ENCODE peak calls at places on chromosomes 2 and 18, in four cellular contexts. One of them, this sample, is unnamed.

GRCh38 chr2:190352668-190353536 is 9.5 kb downstream of the INPP1 start:
- DNase-seq in K562: peak; percentile 77
- DNase-seq in HCT116: no peak
- DNase-seq in H1: no peak
- DNase-seq in this sample: peak; percentile 99

GRCh38 chr2:234286956-234287355 is 209.9 kb downstream of the ARL4C start:
- DNase-seq in K562: no peak
- DNase-seq in H1: no peak
- DNase-seq in HCT116: no peak
- DNase-seq in this sample: no peak

GRCh38 chr2:37523861-37524362 is 147.5 kb downstream of the CDC42EP3 start:
- DNase-seq in K562: no peak
- DNase-seq in H1: no peak
- DNase-seq in HCT116: no peak
- DNase-seq in this sample: no peak

GRCh38 chr2:64325852-64326577 is 127.9 kb upstream of the LGALSL start:
- DNase-seq in HCT116: no peak
- DNase-seq in K562: no peak
- DNase-seq in H1: peak; percentile 34
- DNase-seq in this sample: no peak

GRCh38 chr2:72917138-72917874 is at the start of gene EMX1:
- DNase-seq in H1: peak; percentile 89
- DNase-seq in HCT116: peak; percentile 60
- DNase-seq in K562: peak; percentile 72
- DNase-seq in this sample: peak; percentile 60

GRCh38 chr2:76850969-76851368 is 671.2 kb downstream of the LRRTM4 start:
- DNase-seq in K562: no peak
- DNase-seq in HCT116: no peak
- DNase-seq in H1: no peak
- DNase-seq in this sample: no peak

GRCh38 chr2:236769981-236770671 is 200.5 kb downstream of the ACKR3 start:
- DNase-seq in HCT116: no peak
- DNase-seq in H1: no peak
- DNase-seq in K562: no peak
- DNase-seq in this sample: no peak

GRCh38 chr18:48782381-48782841 is 168.4 kb downstream of the SMAD7 start:
- DNase-seq in K562: no peak
- DNase-seq in HCT116: no peak
- DNase-seq in H1: no peak
- DNase-seq in this sample: no peak

GRCh38 chr2:56770490-56770889 is 586.7 kb downstream of the CCDC85A start:
- DNase-seq in HCT116: no peak
- DNase-seq in H1: no peak
- DNase-seq in K562: no peak
- DNase-seq in this sample: no peak

GRCh38 chr2:17583166-17583565 is 42.7 kb downstream of the VSNL1 start:
- DNase-seq in H1: no peak
- DNase-seq in K562: no peak
- DNase-seq in HCT116: no peak
- DNase-seq in this sample: no peak

GRCh38 chr18:28086530-28087172 is 90.3 kb downstream of the CDH2 start:
- DNase-seq in H1: no peak
- DNase-seq in HCT116: no peak
- DNase-seq in K562: no peak
- DNase-seq in this sample: peak; percentile 72

GRCh38 chr2:237459741-237460174 is 27.3 kb upstream of the MLPH start:
- DNase-seq in HCT116: no peak
- DNase-seq in H1: no peak
- DNase-seq in K562: peak; percentile 14
- DNase-seq in this sample: no peak

GRCh38 chr18:44792456-44793080 is 111.9 kb downstream of the SETBP1 start:
- DNase-seq in K562: no peak
- DNase-seq in H1: no peak
- DNase-seq in HCT116: no peak
- DNase-seq in this sample: no peak

GRCh38 chr2:85577386-85578242 is at the start of gene VAMP8:
- DNase-seq in K562: peak; percentile 77
- DNase-seq in H1: peak; percentile 80
- DNase-seq in HCT116: peak; percentile 53
- DNase-seq in this sample: peak; percentile 44

GRCh38 chr2:211067029-211067428 is 510.6 kb downstream of the CPS1 start:
- DNase-seq in HCT116: no peak
- DNase-seq in H1: no peak
- DNase-seq in K562: no peak
- DNase-seq in this sample: no peak

GRCh38 chr2:195307751-195308150 is 349.3 kb upstream of the SLC39A10 start:
- DNase-seq in K562: no peak
- DNase-seq in H1: no peak
- DNase-seq in HCT116: no peak
- DNase-seq in this sample: no peak

GRCh38 chr18:69365658-69366057 is 35.0 kb upstream of the DOK6 start:
- DNase-seq in HCT116: no peak
- DNase-seq in K562: no peak
- DNase-seq in H1: no peak
- DNase-seq in this sample: no peak

GRCh38 chr2:51813245-51813644 is 781.3 kb upstream of the NRXN1 start:
- DNase-seq in HCT116: peak; percentile 3
- DNase-seq in H1: no peak
- DNase-seq in K562: no peak
- DNase-seq in this sample: no peak

GRCh38 chr2:168231609-168232241 is 15.7 kb downstream of the STK39 start:
- DNase-seq in HCT116: no peak
- DNase-seq in H1: no peak
- DNase-seq in K562: no peak
- DNase-seq in this sample: no peak

GRCh38 chr2:222351035-222351434 is 52.2 kb upstream of the PAX3 start:
- DNase-seq in K562: no peak
- DNase-seq in H1: no peak
- DNase-seq in HCT116: no peak
- DNase-seq in this sample: no peak

GRCh38 chr2:36357506-36358316 is 2.1 kb downstream of the CRIM1 start:
- DNase-seq in HCT116: peak; percentile 69
- DNase-seq in K562: no peak
- DNase-seq in H1: peak; percentile 58
- DNase-seq in this sample: peak; percentile 79

GRCh38 chr2:202032841-202033316 is 776 bp upstream of the FZD7 start:
- DNase-seq in K562: peak; percentile 37
- DNase-seq in H1: peak; percentile 84
- DNase-seq in HCT116: peak; percentile 16
- DNase-seq in this sample: no peak
- TF ChIP-seq FOSL1 in K562: no peak
- TF ChIP-seq FOSL1 in H1: no peak
- TF ChIP-seq FOSL1 in HCT116: no peak
- TF ChIP-seq FOSL1 in this sample: no peak

GRCh38 chr18:77061291-77061945 is 71.2 kb downstream of the MBP start:
- DNase-seq in H1: no peak
- DNase-seq in K562: no peak
- DNase-seq in HCT116: no peak
- DNase-seq in this sample: no peak

GRCh38 chr18:77058186-77058847 is 74.3 kb downstream of the MBP start:
- DNase-seq in H1: no peak
- DNase-seq in K562: no peak
- DNase-seq in HCT116: no peak
- DNase-seq in this sample: no peak

GRCh38 chr18:77057043-77057442 is 75.5 kb downstream of the MBP start:
- DNase-seq in H1: no peak
- DNase-seq in K562: no peak
- DNase-seq in HCT116: no peak
- DNase-seq in this sample: no peak

GRCh38 chr18:77061946-77062517 is 70.6 kb downstream of the MBP start:
- DNase-seq in HCT116: no peak
- DNase-seq in K562: peak; percentile 3
- DNase-seq in H1: no peak
- DNase-seq in this sample: no peak

DNA sequence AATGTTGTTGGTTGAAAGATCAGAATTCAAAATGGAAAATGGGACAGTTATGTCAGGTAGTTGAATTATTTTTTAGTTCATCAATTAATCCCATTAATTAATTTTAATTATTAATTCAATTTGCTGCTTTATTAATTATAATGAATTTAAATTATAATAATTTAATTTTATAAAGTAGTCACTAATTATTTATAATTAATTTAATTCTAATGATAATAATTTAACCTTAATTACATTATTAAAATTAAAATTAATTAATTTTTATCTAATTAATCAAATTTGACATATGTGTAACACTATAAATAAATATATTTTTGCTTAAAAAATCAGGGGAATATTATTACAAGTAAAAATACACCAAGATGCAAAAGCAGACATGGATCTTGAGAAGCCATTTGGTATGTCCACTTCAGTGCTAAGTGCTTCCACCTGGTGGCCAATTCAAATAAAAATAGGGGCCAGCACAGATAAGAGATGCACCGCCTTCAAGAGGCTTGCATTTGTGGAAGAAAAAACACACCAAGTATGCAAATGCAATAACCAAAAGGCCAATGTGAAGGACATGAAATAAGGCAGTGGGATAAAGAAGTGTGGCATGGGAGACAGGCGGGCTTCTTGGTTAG is 73.2 kb downstream of the MBP start:
- DNase-seq in HCT116: peak; percentile 67
- DNase-seq in H1: no peak
- DNase-seq in K562: peak; percentile 57
- DNase-seq in this sample: peak; percentile 65
- TF ChIP-seq FOSL1 in HCT116: no peak
- TF ChIP-seq FOSL1 in H1: no peak
- TF ChIP-seq FOSL1 in K562: no peak
- TF ChIP-seq FOSL1 in this sample: no peak

GRCh38 chr2:45709137-45709536 is 57.7 kb downstream of the PRKCE start:
- DNase-seq in H1: no peak
- DNase-seq in K562: no peak
- DNase-seq in HCT116: no peak
- DNase-seq in this sample: no peak
- TF ChIP-seq FOSL1 in H1: no peak
- TF ChIP-seq FOSL1 in K562: no peak
- TF ChIP-seq FOSL1 in HCT116: no peak
- TF ChIP-seq FOSL1 in this sample: no peak

DNA sequence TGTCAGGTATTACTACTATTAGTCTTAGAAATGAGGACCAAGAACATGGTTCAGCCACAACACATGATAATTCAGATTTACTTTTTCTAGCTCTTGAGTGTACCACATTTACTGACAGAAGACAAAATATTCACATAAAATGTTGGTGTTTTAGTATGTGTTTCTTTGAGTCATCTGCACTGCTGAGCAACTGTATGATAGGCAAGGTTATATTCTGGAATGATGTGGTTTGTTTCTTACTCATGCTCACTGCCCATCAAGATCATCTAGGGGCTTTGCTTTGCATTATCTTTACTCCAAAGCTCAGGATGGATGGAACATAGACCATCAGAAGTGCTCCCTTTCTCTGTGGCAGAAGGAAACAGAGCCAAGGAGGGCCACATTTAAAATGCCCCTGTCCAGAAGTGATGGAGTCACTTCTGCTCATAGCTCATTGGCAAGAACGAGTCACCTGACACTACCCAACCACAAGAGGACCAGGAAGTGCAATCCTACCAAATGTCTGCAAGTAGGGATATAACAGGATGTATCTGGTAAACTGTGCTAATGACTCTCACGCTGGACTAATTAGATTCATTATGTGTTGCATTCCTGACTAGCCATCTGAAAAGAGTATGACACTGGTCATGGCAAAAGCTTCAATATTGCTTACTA is 81.5 kb downstream of the DIS3L2 start:
- DNase-seq in K562: no peak
- DNase-seq in HCT116: no peak
- DNase-seq in H1: no peak
- DNase-seq in this sample: no peak
- TF ChIP-seq FOSL1 in K562: no peak
- TF ChIP-seq FOSL1 in HCT116: no peak
- TF ChIP-seq FOSL1 in H1: no peak
- TF ChIP-seq FOSL1 in this sample: no peak

GRCh38 chr18:59697236-59697932 is at the start of gene CCBE1:
- DNase-seq in K562: peak; percentile 34
- DNase-seq in H1: peak; percentile 96
- DNase-seq in HCT116: peak; percentile 29
- DNase-seq in this sample: no peak
- TF ChIP-seq FOSL1 in K562: no peak
- TF ChIP-seq FOSL1 in H1: no peak
- TF ChIP-seq FOSL1 in HCT116: no peak
- TF ChIP-seq FOSL1 in this sample: no peak

DNA sequence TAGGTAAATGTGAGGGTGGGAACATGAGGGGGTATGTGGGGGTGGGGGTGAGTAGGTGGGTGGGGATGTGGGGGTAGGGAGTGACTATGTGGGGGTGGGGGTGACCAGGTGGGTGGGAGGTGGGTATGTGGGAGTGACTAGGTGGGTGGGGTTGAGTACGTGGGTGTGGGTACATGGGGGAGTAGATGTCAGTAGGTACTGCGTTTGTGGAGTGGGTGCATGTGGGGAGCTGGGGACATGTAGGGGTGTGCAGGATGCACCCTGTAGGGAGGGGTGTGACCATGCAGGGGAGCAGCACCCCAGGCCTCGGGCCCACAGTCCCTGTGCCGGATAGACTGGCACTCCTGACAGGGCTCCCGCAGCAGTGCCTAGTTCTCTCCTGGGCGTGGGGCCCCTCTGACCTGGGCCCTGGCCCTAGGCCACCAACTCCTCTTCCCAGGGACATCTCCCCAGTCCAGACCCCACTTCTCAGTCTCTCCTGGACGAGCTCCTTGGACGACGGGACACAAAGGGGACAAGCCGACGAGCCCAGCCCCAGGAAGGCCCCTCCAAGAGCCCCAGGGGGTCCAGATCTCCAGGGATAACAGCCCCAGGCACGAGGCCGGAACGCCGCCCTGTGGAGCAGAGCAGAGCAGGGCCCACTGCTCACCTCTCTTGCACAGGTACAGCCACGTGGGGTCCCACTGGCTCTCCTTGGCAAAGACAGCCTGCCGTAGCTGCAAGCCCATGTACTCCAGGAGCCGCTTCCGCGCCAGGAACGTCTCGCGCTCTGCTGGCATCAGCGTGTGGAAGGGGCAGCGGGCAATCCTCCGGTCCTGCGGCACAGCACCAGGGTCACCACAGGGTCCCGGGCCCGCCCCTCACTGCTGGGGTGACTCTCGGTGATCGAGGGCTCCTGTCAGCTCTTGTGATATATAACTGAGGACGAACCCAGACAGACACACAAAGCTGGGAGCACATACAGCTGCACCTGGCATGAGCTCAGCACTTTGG is 58.2 kb downstream of the ANKMY1 start:
- DNase-seq in K562: no peak
- DNase-seq in HCT116: no peak
- DNase-seq in H1: no peak
- DNase-seq in this sample: no peak
- TF ChIP-seq FOSL1 in K562: no peak
- TF ChIP-seq FOSL1 in HCT116: no peak
- TF ChIP-seq FOSL1 in H1: no peak
- TF ChIP-seq FOSL1 in this sample: no peak